ENCODE peak calls at places on chromosomes 7 and 10, in five cellular contexts. D is mesenchymal stem cell, Y is neuronal stem cell, O is IMR-90, I is H1. B is an unnamed sample.

GRCh38 chr7:134690016-134690415 is 43.4 kb downstream of the BPGM start:
- DNase-seq in I (no peak), D (peak), Y (no peak), O (peak), B (no peak)

GRCh38 chr10:117137031-117137910 is 799 bp downstream of the VAX1 start:
- DNase-seq in I (peak), O (no peak), Y (no peak), D (no peak), B (peak)

GRCh38 chr10:49837096-49837495 is 75.0 kb upstream of the OGDHL start:
- DNase-seq in I (no peak), D (peak), Y (no peak), O (peak), B (no peak)

GRCh38 chr7:158760445-158760764 is 55.8 kb upstream of the NCAPG2 start:
- DNase-seq in O (no peak), D (no peak), I (no peak), Y (no peak), B (no peak)

GRCh38 chr7:46215987-46216567 is 295.0 kb upstream of the IGFBP3 start:
- DNase-seq in Y (peak), D (no peak), I (peak), O (no peak), B (peak)

GRCh38 chr7:152136623-152137022 is 111.1 kb downstream of the GALNT11 start:
- DNase-seq in O (peak), Y (no peak), D (peak), I (no peak), B (peak)

GRCh38 chr10:117133273-117134083 is 4.6 kb downstream of the VAX1 start:
- DNase-seq in Y (no peak), D (no peak), O (no peak), I (peak), B (no peak)

GRCh38 chr7:24877790-24878311 is 102.1 kb downstream of the OSBPL3 start:
- DNase-seq in O (peak), I (no peak), Y (no peak), D (no peak), B (no peak)

GRCh38 chr7:84701524-84702306 is 485.1 kb downstream of the SEMA3D start:
- DNase-seq in D (peak), O (peak), Y (no peak), I (no peak), B (peak)

GRCh38 chr7:618539-619355 is 99.1 kb upstream of the PDGFA start:
- DNase-seq in O (peak), I (no peak), D (peak), Y (no peak), B (peak)

GRCh38 chr10:99345350-99345749 is 16.2 kb downstream of the CNNM1 start:
- DNase-seq in O (peak), D (peak), Y (no peak), I (no peak), B (no peak)

GRCh38 chr7:128164061-128164954 is 76.8 kb upstream of the LEP start:
- DNase-seq in I (no peak), O (peak), Y (no peak), D (peak), B (peak)

GRCh38 chr7:137987968-137988367 is 13.9 kb downstream of the CREB3L2 start:
- DNase-seq in D (no peak), O (no peak), Y (no peak), I (no peak), B (no peak)

GRCh38 chr7:100568936-100569844 is 4.5 kb downstream of the SAP25 start:
- DNase-seq in D (peak), Y (peak), I (peak), O (no peak), B (no peak)

GRCh38 chr7:98788921-98789320 is 80.9 kb downstream of the TMEM130 start:
- DNase-seq in I (no peak), D (no peak), Y (no peak), O (no peak), B (no peak)

GRCh38 chr7:135177021-135177696 is 6.7 kb upstream of the CYREN start:
- DNase-seq in D (no peak), Y (no peak), I (no peak), O (no peak), B (peak)

GRCh38 chr10:23657677-23658076 is 218.8 kb downstream of the OTUD1 start:
- DNase-seq in D (no peak), I (no peak), O (no peak), Y (no peak), B (no peak)

GRCh38 chr7:29113384-29114102 is 32.8 kb downstream of the CPVL start:
- DNase-seq in I (no peak), Y (no peak), D (peak), O (no peak), B (peak)

GRCh38 chr10:78470267-78471103 is 436.8 kb downstream of the RPS24 start:
- DNase-seq in D (no peak), I (no peak), Y (no peak), O (peak), B (no peak)

GRCh38 chr10:116833986-116834760 is 15.1 kb upstream of the ENO4 start:
- DNase-seq in I (no peak), D (no peak), O (no peak), Y (peak), B (no peak)

GRCh38 chr10:80471715-80472233 is 17.7 kb downstream of the TSPAN14 start:
- DNase-seq in Y (no peak), O (no peak), D (no peak), I (no peak), B (peak)

GRCh38 chr7:118845787-118846186 is 621.3 kb downstream of the ANKRD7 start:
- DNase-seq in I (no peak), D (no peak), O (no peak), Y (no peak), B (no peak)

GRCh38 chr7:128792471-128793183 is 859 bp downstream of the CCDC136 start:
- DNase-seq in Y (no peak), D (no peak), I (no peak), O (no peak), B (no peak)

GRCh38 chr7:42017356-42017986 is 219.5 kb downstream of the GLI3 start:
- DNase-seq in Y (no peak), O (no peak), I (no peak), D (no peak), B (no peak)
- H4K91ac ChIP-seq in Y (no peak), O (no peak), I (no peak), D (no peak), B (no peak)

GRCh38 chr10:1418031-1418550 is 319.2 kb downstream of the ADARB2 start:
- DNase-seq in O (no peak), Y (no peak), D (no peak), I (no peak), B (no peak)

GRCh38 chr10:1423676-1424253 is 313.6 kb downstream of the ADARB2 start:
- DNase-seq in D (no peak), I (no peak), Y (no peak), O (no peak), B (no peak)

GRCh38 chr10:1419796-1420429 is 317.4 kb downstream of the ADARB2 start:
- DNase-seq in I (no peak), O (no peak), D (no peak), Y (no peak), B (no peak)

GRCh38 chr10:1422275-1422674 is 315.1 kb downstream of the ADARB2 start:
- DNase-seq in O (no peak), I (no peak), Y (no peak), D (no peak), B (no peak)

GRCh38 chr10:1420663-1421362 is 316.5 kb downstream of the ADARB2 start:
- DNase-seq in Y (peak), I (peak), O (no peak), D (peak), B (no peak)
- H3K4me3 ChIP-seq in Y (no peak), I (peak), O (no peak), D (no peak), B (no peak)

DNA sequence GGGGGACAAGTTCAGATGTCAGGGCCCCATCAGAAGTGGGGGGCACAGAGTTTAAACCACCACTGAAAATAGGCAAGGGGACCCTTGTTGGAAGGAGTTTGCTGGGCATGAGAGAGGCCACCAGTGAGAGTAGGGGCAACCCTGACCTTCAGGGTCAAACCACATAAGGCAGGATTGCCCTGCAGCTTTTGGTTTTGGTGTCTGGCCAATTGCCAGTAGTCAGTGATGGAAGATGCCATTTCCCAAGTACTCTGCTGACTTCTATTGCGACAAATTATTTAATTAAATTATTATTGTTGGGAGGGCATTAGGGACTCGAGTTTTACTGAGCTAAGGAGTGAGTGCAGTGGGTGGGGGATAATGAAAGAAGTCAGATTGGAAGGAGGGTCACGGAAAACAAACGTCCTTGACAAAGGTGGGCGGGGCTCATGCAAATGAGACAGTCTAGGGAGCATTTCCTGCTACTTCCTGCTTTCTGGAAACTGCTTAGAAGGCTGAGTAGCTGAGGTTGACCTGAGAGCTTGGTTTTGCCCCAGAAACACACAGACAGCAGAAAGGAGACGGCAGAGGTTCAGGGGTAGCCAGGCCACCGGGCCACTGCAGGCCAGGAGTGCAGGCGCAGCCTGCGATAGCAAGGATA is 74.2 kb upstream of the ANLN start:
- DNase-seq in D (no peak), I (no peak), O (no peak), Y (no peak), B (no peak)
- H3K14ac ChIP-seq in D (no peak), I (no peak), O (no peak), Y (no peak), B (no peak)

GRCh38 chr10:121580276-121581116 is 17.7 kb downstream of the FGFR2 start:
- DNase-seq in D (peak), Y (no peak), I (peak), O (no peak), B (no peak)

GRCh38 chr10:121579656-121580055 is 18.6 kb downstream of the FGFR2 start:
- DNase-seq in Y (no peak), O (no peak), I (no peak), D (no peak), B (peak)

GRCh38 chr10:121578298-121578697 is 19.9 kb downstream of the FGFR2 start:
- DNase-seq in D (no peak), O (no peak), I (no peak), Y (no peak), B (no peak)

GRCh38 chr10:121577568-121577967 is 20.7 kb downstream of the FGFR2 start:
- DNase-seq in Y (no peak), D (no peak), I (no peak), O (no peak), B (no peak)

GRCh38 chr10:121578965-121579364 is 19.3 kb downstream of the FGFR2 start:
- DNase-seq in I (no peak), Y (no peak), D (no peak), O (no peak), B (no peak)
- H4K91ac ChIP-seq in I (peak), Y (no peak), D (no peak), O (no peak), B (no peak)